ENCODE peak calls at places on chromosomes 5 and 9, in ten cellular contexts. O, Y, S, D, I, K, T, Q, B and H are unnamed samples.

GRCh38 chr5:171291371-171291770 is 17.7 kb upstream of the TLX3 start:
- DNase-seq in O (no peak), Y (no peak), S (no peak), D (no peak), I (no peak), K (no peak), T (no peak), Q (no peak), B (no peak), H (no peak)

GRCh38 chr5:176364765-176365662 is at the start of gene ARL10:
- DNase-seq in O (peak; percentile 25), Y (no peak), S (peak; percentile 40), D (peak; percentile 71), I (peak; percentile 40), K (peak; percentile 49), T (no peak), Q (peak; percentile 57), B (peak; percentile 58), H (peak; percentile 43)

GRCh38 chr5:139760066-139761056 is 35.2 kb upstream of the PSD2 start:
- DNase-seq in O (peak; percentile 22), Y (no peak), S (no peak), D (no peak), I (no peak), K (no peak), T (no peak), Q (peak; percentile 54), B (no peak), H (no peak)

GRCh38 chr9:90642570-90643539 is at the start of gene DIRAS2:
- DNase-seq in O (peak; percentile 65), Y (peak; percentile 91), S (no peak), D (no peak), I (no peak), K (peak; percentile 81), T (peak; percentile 30), Q (peak; percentile 84), B (no peak), H (no peak)

GRCh38 chr9:19988281-19988680 is 199.4 kb upstream of the SLC24A2 start:
- DNase-seq in O (no peak), Y (no peak), S (no peak), D (no peak), I (no peak), K (peak; percentile 7), T (no peak), Q (peak; percentile 58), B (no peak), H (no peak)

GRCh38 chr9:72986522-72987116 is 33.8 kb upstream of the ALDH1A1 start:
- DNase-seq in O (no peak), Y (no peak), S (no peak), D (no peak), I (no peak), K (no peak), T (no peak), Q (no peak), B (no peak), H (no peak)

GRCh38 chr9:137459147-137459600 is at the start of gene NSMF:
- DNase-seq in O (peak; percentile 92), Y (peak; percentile 68), S (peak; percentile 95), D (peak; percentile 93), I (peak; percentile 96), K (peak; percentile 84), T (peak; percentile 83), Q (peak; percentile 91), B (peak; percentile 95), H (peak; percentile 95)

GRCh38 chr5:1311443-1312055 is 16.7 kb upstream of the TERT start:
- DNase-seq in O (no peak), Y (no peak), S (no peak), D (no peak), I (no peak), K (no peak), T (no peak), Q (peak; percentile 4), B (no peak), H (no peak)

GRCh38 chr9:105243015-105243686 is 1.3 kb upstream of the SLC44A1 start:
- DNase-seq in O (peak; percentile 55), Y (no peak), S (no peak), D (no peak), I (no peak), K (no peak), T (no peak), Q (no peak), B (no peak), H (no peak)

GRCh38 chr9:109817846-109818472 is 38.0 kb downstream of the PALM2AKAP2 start:
- DNase-seq in O (peak; percentile 99), Y (peak; percentile 82), S (peak; percentile 1), D (peak; percentile 2), I (no peak), K (peak; percentile 8), T (peak; percentile 91), Q (peak; percentile 62), B (peak; percentile 1), H (no peak)